ENCODE peak calls at places on chromosomes 3 and 15, in four cellular contexts. Q is K562, F is WTC11, G is HepG2. X is an unnamed sample.

GRCh38 chr3:184477940-184478339 is 83.6 kb upstream of the EPHB3 start:
- DNase-seq in G (no peak), Q (no peak), F (no peak), X (no peak)

GRCh38 chr3:101379695-101380376 is 59.5 kb upstream of the IMPG2 start:
- DNase-seq in G (no peak), Q (no peak), F (no peak), X (peak; percentile 76)

GRCh38 chr3:101158374-101158773 is 162.0 kb downstream of the IMPG2 start:
- DNase-seq in F (no peak), Q (no peak), G (no peak), X (no peak)

GRCh38 chr3:117586161-117586560 is 876.6 kb downstream of the TUSC7 start:
- DNase-seq in G (no peak), F (no peak), Q (no peak), X (no peak)

GRCh38 chr3:8836096-8836495 is 66.7 kb upstream of the OXTR start:
- DNase-seq in Q (no peak), G (no peak), F (no peak), X (no peak)

GRCh38 chr15:32818758-32819405 is 101.1 kb downstream of the GREM1 start:
- DNase-seq in F (no peak), Q (no peak), G (no peak), X (no peak)

GRCh38 chr3:184807549-184807948 is 4.4 kb upstream of the VPS8 start:
- DNase-seq in F (no peak), Q (no peak), G (no peak), X (no peak)

GRCh38 chr3:58038675-58039302 is 30.6 kb downstream of the FLNB start:
- DNase-seq in G (no peak), F (no peak), Q (peak; percentile 32), X (no peak)

GRCh38 chr3:49122886-49123545 is 2.4 kb upstream of the USP19 start:
- DNase-seq in F (no peak), G (no peak), Q (no peak), X (no peak)

GRCh38 chr3:88280326-88280725 is 130.6 kb downstream of the C3orf38 start:
- DNase-seq in G (no peak), Q (no peak), F (no peak), X (no peak)

GRCh38 chr3:100710355-100711198 is 1.3 kb downstream of the TFG start:
- DNase-seq in F (no peak), G (peak; percentile 58), Q (peak; percentile 79), X (peak; percentile 34)

GRCh38 chr3:99789322-99789721 is 28.3 kb upstream of the CMSS1 start:
- DNase-seq in Q (peak; percentile 36), F (peak; percentile 17), G (peak; percentile 37), X (no peak)

GRCh38 chr15:100690786-100691160 is 88.4 kb downstream of the ASB7 start:
- DNase-seq in Q (no peak), F (no peak), G (no peak), X (no peak)

GRCh38 chr3:76361010-76361409 is 575.7 kb upstream of the ZNF717 start:
- DNase-seq in Q (no peak), G (no peak), F (no peak), X (no peak)

GRCh38 chr3:156802827-156803606 is 23.1 kb upstream of the LEKR1 start:
- DNase-seq in G (no peak), F (no peak), Q (no peak), X (no peak)

GRCh38 chr15:49064884-49065283 is 18.6 kb upstream of the SECISBP2L start:
- DNase-seq in F (no peak), G (no peak), Q (no peak), X (no peak)

GRCh38 chr15:48617619-48618018 is 27.9 kb downstream of the FBN1 start:
- DNase-seq in F (no peak), Q (no peak), G (no peak), X (no peak)

GRCh38 chr3:143274291-143274690 is 154.7 kb downstream of the CHST2 start:
- DNase-seq in G (no peak), Q (no peak), F (no peak), X (no peak)

GRCh38 chr3:192917258-192917507 is 473 bp downstream of the MB21D2 start:
- DNase-seq in Q (no peak), F (no peak), G (no peak), X (no peak)

GRCh38 chr15:68177747-68178146 is 27.4 kb downstream of the CALML4 start:
- DNase-seq in G (no peak), Q (no peak), F (no peak), X (no peak)

GRCh38 chr3:129609591-129610169 is 3.2 kb upstream of the PLXND1 start:
- DNase-seq in F (no peak), G (no peak), Q (no peak), X (no peak)

GRCh38 chr3:186109897-186110803 is 1.3 kb upstream of the ETV5 start:
- DNase-seq in G (no peak), F (peak; percentile 50), Q (peak; percentile 37), X (no peak)

GRCh38 chr3:52801839-52802238 is 7.2 kb downstream of the ITIH3 start:
- DNase-seq in F (no peak), G (no peak), Q (no peak), X (no peak)

GRCh38 chr3:67558429-67558828 is 96.0 kb downstream of the SUCLG2 start:
- DNase-seq in Q (no peak), G (no peak), F (no peak), X (no peak)

GRCh38 chr3:63927623-63928280 is 15.6 kb upstream of the SCAANT1 start:
- DNase-seq in F (no peak), Q (no peak), G (no peak), X (no peak)

GRCh38 chr15:98951493-98952320 is 55.9 kb downstream of the PGPEP1L start:
- DNase-seq in G (peak; percentile 36), Q (no peak), F (no peak), X (no peak)

DNA sequence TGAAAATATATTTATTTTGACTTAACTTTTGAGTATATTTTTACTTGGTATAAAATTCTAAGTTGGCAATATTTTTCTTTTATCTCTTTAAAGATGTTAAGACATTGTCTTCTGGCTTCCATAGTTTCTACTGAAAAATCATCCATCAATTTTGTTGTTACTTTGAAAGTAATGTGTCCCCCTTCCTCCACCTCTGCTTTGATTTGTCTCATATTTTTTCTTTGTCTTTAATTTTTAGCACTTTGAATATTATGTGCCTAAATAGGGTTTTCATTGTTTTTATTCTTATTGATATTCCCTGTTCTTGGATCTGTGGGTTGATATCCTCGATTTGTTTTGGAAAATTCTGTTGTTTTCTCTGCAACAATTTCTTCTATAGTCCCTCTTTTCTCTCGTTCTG is 157.4 kb downstream of the CD47 start:
- DNase-seq in G (no peak), F (no peak), Q (no peak), X (no peak)
- TF ChIP-seq TCF7 in G (no peak), F (no peak), Q (no peak), X (no peak)

GRCh38 chr3:139343895-139344856 is at the start of gene MRPS22:
- DNase-seq in F (peak; percentile 74), G (peak; percentile 89), Q (peak; percentile 94), X (peak; percentile 65)

GRCh38 chr3:139340784-139341183 is 3.0 kb upstream of the MRPS22 start:
- DNase-seq in G (no peak), F (no peak), Q (peak; percentile 95), X (no peak)

GRCh38 chr3:139342054-139342453 is 1.8 kb upstream of the MRPS22 start:
- DNase-seq in G (no peak), F (no peak), Q (no peak), X (no peak)

GRCh38 chr3:139346771-139347170 is 3.0 kb downstream of the MRPS22 start:
- DNase-seq in Q (no peak), F (no peak), G (no peak), X (no peak)
- TF ChIP-seq TCF7 in Q (no peak), F (no peak), G (no peak), X (no peak)

GRCh38 chr15:96992817-96993216 is 662.3 kb downstream of the NR2F2 start:
- DNase-seq in Q (no peak), F (no peak), G (no peak), X (no peak)
- TF ChIP-seq TCF7 in Q (no peak), F (no peak), G (no peak), X (no peak)

GRCh38 chr3:122739172-122739571 is 54.5 kb downstream of the HSPBAP1 start:
- DNase-seq in F (no peak), Q (no peak), G (no peak), X (no peak)
- TF ChIP-seq TCF7 in F (no peak), Q (no peak), G (no peak), X (no peak)

GRCh38 chr15:72554471-72555425 is 80.6 kb downstream of the ARIH1 start:
- DNase-seq in G (peak; percentile 4), Q (peak; percentile 3), F (no peak), X (no peak)
- TF ChIP-seq TCF7 in G (no peak), Q (no peak), F (no peak), X (no peak)

DNA sequence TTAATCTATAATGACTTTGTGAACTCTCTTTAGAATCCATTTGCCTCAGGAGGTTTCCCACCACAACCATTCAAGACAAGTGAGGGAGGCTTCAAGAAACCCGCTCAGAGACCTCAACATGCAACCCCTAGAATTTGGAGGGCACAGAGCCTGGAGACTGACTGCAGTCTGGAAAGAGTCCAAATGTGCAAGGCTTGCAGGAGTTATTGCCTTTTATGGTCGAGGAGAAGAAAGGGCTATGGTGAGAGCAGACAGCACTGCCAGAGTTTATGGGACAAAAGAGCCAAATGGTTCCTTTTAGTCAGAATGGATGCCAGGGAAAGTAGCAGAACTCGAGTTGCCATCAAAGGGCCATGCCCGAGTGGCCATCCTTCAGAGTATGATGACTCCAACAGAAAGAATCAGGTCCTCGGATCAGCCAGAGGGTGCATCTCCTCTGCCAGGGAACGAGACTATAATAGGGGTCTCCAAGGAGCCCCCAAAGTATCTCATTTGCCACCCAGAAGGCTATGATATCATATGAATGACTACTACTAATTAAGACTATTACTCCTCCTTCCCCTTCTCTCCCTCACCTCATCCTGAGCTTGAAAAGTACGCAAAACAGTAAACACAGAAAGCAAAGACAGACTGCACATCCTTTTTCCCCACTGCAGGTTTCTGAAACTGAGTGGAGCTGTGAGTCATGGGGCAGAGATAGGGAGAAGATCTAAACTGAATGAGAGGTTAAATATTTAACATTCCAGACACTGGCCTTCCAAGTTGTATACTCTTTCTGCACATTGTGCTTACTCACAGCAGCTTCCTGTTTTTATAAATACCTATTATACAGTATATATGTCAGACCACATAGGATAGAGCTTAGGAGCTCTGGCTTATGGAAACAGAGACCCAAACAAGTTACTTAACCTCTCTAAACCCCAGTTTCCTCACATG is 33.9 kb upstream of the TMCO5A start:
- DNase-seq in G (no peak), F (no peak), Q (no peak), X (no peak)
- TF ChIP-seq TCF7 in G (no peak), F (no peak), Q (no peak), X (no peak)

GRCh38 chr3:51739100-51739499 is 32.2 kb downstream of the GRM2 start:
- DNase-seq in G (no peak), F (no peak), Q (no peak), X (no peak)
- TF ChIP-seq TCF7 in G (no peak), F (no peak), Q (no peak), X (no peak)

GRCh38 chr15:62920569-62921502 is 121.7 kb upstream of the TPM1 start:
- DNase-seq in G (no peak), F (no peak), Q (no peak), X (no peak)
- TF ChIP-seq TCF7 in G (no peak), F (no peak), Q (no peak), X (no peak)

DNA sequence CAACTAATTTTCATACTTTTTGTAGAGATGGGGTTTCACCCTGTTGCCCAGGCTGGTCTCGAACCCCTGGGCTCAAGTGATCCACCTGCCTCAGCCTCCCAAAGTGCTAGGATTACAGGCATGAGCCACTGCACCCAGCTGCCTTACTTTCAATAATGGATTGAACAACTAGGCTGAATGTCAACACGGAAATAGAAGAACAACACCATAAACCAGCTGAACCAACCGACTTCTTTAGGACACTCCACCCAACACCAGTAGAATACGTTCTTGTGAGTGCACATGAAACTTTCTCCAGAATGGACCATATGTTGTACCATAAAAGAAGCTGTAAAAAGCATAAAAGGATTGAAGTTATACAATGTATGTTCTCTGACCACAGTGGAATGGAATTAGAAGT is 42.9 kb downstream of the GXYLT2 start:
- DNase-seq in Q (no peak), F (no peak), G (no peak), X (no peak)
- TF ChIP-seq TCF7 in Q (no peak), F (no peak), G (no peak), X (no peak)